ENCODE peak calls at places on chromosomes 7 and 10, in eight cellular contexts. K, U, E, D, O, P, L and T are unnamed samples.

GRCh38 chr7:147937428-147937827 is 653.1 kb upstream of the C7orf33 start:
- DNase-seq in P (no peak), D (no peak), K (no peak), O (no peak), E (peak), U (no peak), L (no peak), T (no peak)

GRCh38 chr7:133382775-133383559 is 130.1 kb downstream of the EXOC4 start:
- DNase-seq in L (no peak), D (no peak), U (no peak), O (no peak), K (no peak), P (no peak), E (no peak), T (no peak)

GRCh38 chr10:16870331-16870730 is 53.1 kb upstream of the RSU1 start:
- DNase-seq in L (no peak), E (no peak), P (no peak), K (no peak), O (no peak), U (no peak), D (no peak), T (no peak)

GRCh38 chr7:45244996-45245395 is 87.4 kb downstream of the RAMP3 start:
- DNase-seq in U (no peak), P (no peak), D (no peak), L (no peak), E (no peak), K (no peak), O (no peak), T (no peak)

GRCh38 chr10:804787-805634 is 115.5 kb upstream of the DIP2C start:
- DNase-seq in E (peak), O (no peak), D (no peak), U (no peak), L (no peak), P (no peak), K (no peak), T (peak)

GRCh38 chr10:131431541-131431940 is 120.0 kb upstream of the TCERG1L start:
- DNase-seq in L (no peak), E (no peak), U (no peak), K (peak), D (no peak), O (no peak), P (no peak), T (no peak)

GRCh38 chr10:93199221-93199681 is 125.6 kb downstream of the CYP26A1 start:
- DNase-seq in D (no peak), L (no peak), U (no peak), P (no peak), E (peak), O (no peak), K (peak), T (no peak)

GRCh38 chr7:158710651-158711102 is 6.1 kb upstream of the NCAPG2 start:
- DNase-seq in U (no peak), P (no peak), L (no peak), O (no peak), D (no peak), K (no peak), E (peak), T (peak)

GRCh38 chr10:11225935-11226334 is 208.3 kb downstream of the CELF2 start:
- DNase-seq in D (no peak), L (no peak), U (peak), P (no peak), O (no peak), E (peak), K (no peak), T (peak)

GRCh38 chr7:151244156-151244870 is 4.2 kb downstream of the SMARCD3 start:
- DNase-seq in O (no peak), L (peak), D (peak), U (peak), K (no peak), P (no peak), E (peak), T (peak)

GRCh38 chr7:151740180-151740845 is 136.6 kb downstream of the PRKAG2 start:
- DNase-seq in K (no peak), U (no peak), E (no peak), L (peak), O (no peak), P (no peak), D (no peak), T (no peak)

GRCh38 chr10:16950686-16951681 is 133.8 kb upstream of the RSU1 start:
- DNase-seq in L (no peak), E (no peak), O (peak), U (no peak), P (no peak), K (peak), D (peak), T (no peak)

GRCh38 chr10:30058111-30058510 is 1.3 kb downstream of the JCAD start:
- DNase-seq in E (no peak), U (no peak), P (no peak), L (no peak), D (no peak), O (no peak), K (no peak), T (no peak)

GRCh38 chr10:58305821-58306220 is 29.0 kb upstream of the UBE2D1 start:
- DNase-seq in L (no peak), E (no peak), U (no peak), O (no peak), K (no peak), D (no peak), P (no peak), T (no peak)

GRCh38 chr7:117269895-117270294 is 53.0 kb downstream of the WNT2 start:
- DNase-seq in E (no peak), U (no peak), O (no peak), P (no peak), K (no peak), L (no peak), D (no peak), T (no peak)

GRCh38 chr7:71301167-71301566 is 169.2 kb downstream of the GALNT17 start:
- DNase-seq in E (no peak), U (no peak), O (no peak), P (no peak), D (no peak), K (no peak), L (no peak), T (no peak)